ENCODE peak calls at places on chromosomes 1 and 21, in eight cellular contexts. H, E, K, S, U, T, M and Q are unnamed samples.

GRCh38 chr1:186482661-186483255 is 21.8 kb upstream of the PDC start:
- DNase-seq in E (peak), S (no peak), T (peak), K (peak), H (peak), M (no peak), U (peak), Q (peak)

GRCh38 chr1:55839626-55840025 is 624.5 kb upstream of the USP24 start:
- DNase-seq in T (no peak), K (no peak), H (no peak), M (no peak), E (no peak), U (no peak), S (no peak), Q (no peak)

GRCh38 chr1:228219962-228220780 is 12.3 kb downstream of the OBSCN start:
- DNase-seq in E (no peak), H (no peak), M (no peak), T (no peak), K (no peak), S (no peak), U (no peak), Q (no peak)

GRCh38 chr1:116346943-116347673 is 25.9 kb upstream of the ATP1A1 start:
- DNase-seq in E (no peak), M (no peak), T (no peak), S (no peak), H (no peak), U (no peak), K (no peak), Q (no peak)

GRCh38 chr1:6424619-6425593 is at the start of gene ESPN:
- DNase-seq in U (no peak), M (no peak), T (no peak), E (no peak), K (no peak), S (no peak), H (no peak), Q (no peak)

GRCh38 chr1:226549094-226549936 is 751 bp downstream of the STUM start:
- DNase-seq in T (no peak), U (no peak), M (no peak), E (no peak), K (no peak), S (no peak), H (peak), Q (no peak)

GRCh38 chr21:46160563-46161179 is 5.3 kb upstream of the FTCD start:
- DNase-seq in S (no peak), H (no peak), M (no peak), K (no peak), E (no peak), T (no peak), U (no peak), Q (no peak)

GRCh38 chr1:25703671-25704637 is 87.4 kb downstream of the MAN1C1 start:
- DNase-seq in H (no peak), E (no peak), U (no peak), S (no peak), T (no peak), K (no peak), M (no peak), Q (no peak)

GRCh38 chr21:42578761-42579415 is 65.2 kb downstream of the SLC37A1 start:
- DNase-seq in E (no peak), K (no peak), T (peak), U (no peak), H (no peak), M (no peak), S (no peak), Q (no peak)

GRCh38 chr1:3874736-3875135 is 17.5 kb downstream of the DFFB start:
- DNase-seq in H (no peak), U (no peak), S (no peak), T (peak), K (no peak), E (no peak), M (no peak), Q (no peak)

GRCh38 chr21:46392921-46393320 is 65.8 kb upstream of the DIP2A start:
- DNase-seq in H (peak), T (peak), S (no peak), E (no peak), K (no peak), U (peak), M (no peak), Q (no peak)

GRCh38 chr1:181383695-181384094 is 99.6 kb upstream of the CACNA1E start:
- DNase-seq in T (no peak), S (no peak), E (no peak), U (no peak), K (peak), M (peak), H (peak), Q (peak)

GRCh38 chr1:94039514-94039870 is 81.5 kb downstream of the ABCA4 start:
- DNase-seq in E (peak), S (peak), K (peak), U (peak), T (peak), M (peak), H (peak), Q (peak)

GRCh38 chr1:119714583-119714982 is 2.8 kb downstream of the PHGDH start:
- DNase-seq in S (no peak), H (no peak), K (no peak), M (no peak), T (no peak), E (no peak), U (peak), Q (no peak)